ENCODE peak calls at places on chromosomes 3 and 15, in eight cellular contexts. O is HCT116, A is hepatocyte, L is GM23338, H is GM23248, S is OCI-LY7, N is MM.1S, B is PC-9. M is an unnamed sample.

GRCh38 chr3:146080578-146080977 is 80.4 kb downstream of the PLOD2 start:
- DNase-seq in N (no peak), A (no peak), S (no peak), B (no peak), H (no peak), L (no peak), O (no peak), M (no peak)

GRCh38 chr3:8529738-8530525 is 28.3 kb downstream of the LMCD1 start:
- DNase-seq in B (no peak), N (no peak), S (no peak), L (no peak), A (no peak), H (peak; percentile 65), O (no peak), M (peak; percentile 77)

GRCh38 chr15:39451121-39451698 is 129.7 kb upstream of the THBS1 start:
- DNase-seq in S (no peak), H (no peak), B (no peak), L (no peak), O (no peak), A (no peak), N (no peak), M (no peak)

GRCh38 chr15:25345943-25346342 is 92.9 kb downstream of the UBE3A start:
- DNase-seq in A (no peak), S (no peak), L (peak; percentile 61), O (no peak), N (no peak), B (no peak), H (peak; percentile 41), M (no peak)

GRCh38 chr15:82031871-82032270 is 13.9 kb downstream of the MEX3B start:
- DNase-seq in A (no peak), S (no peak), N (peak; percentile 79), B (no peak), O (no peak), L (no peak), H (no peak), M (no peak)

GRCh38 chr15:32981536-32981935 is 213.0 kb downstream of the FMN1 start:
- DNase-seq in N (no peak), B (no peak), H (peak; percentile 66), S (no peak), A (no peak), O (no peak), L (no peak), M (peak; percentile 58)

GRCh38 chr15:74541494-74542191 is 623 bp downstream of the ARID3B start:
- DNase-seq in N (peak; percentile 80), L (peak; percentile 62), O (no peak), S (peak; percentile 18), B (no peak), H (peak; percentile 79), A (peak; percentile 75), M (peak; percentile 80)

GRCh38 chr3:123445702-123446101 is 3.2 kb downstream of the ADCY5 start:
- DNase-seq in H (no peak), L (no peak), S (no peak), A (no peak), N (no peak), O (no peak), B (no peak), M (no peak)

GRCh38 chr15:33197636-33198035 is 3.1 kb upstream of the FMN1 start:
- DNase-seq in O (no peak), S (no peak), H (no peak), N (no peak), B (no peak), L (no peak), A (no peak), M (no peak)

GRCh38 chr3:8606666-8607065 is 37.9 kb downstream of the SSUH2 start:
- DNase-seq in B (no peak), L (no peak), S (no peak), H (peak; percentile 47), A (no peak), N (no peak), O (no peak), M (no peak)

DNA sequence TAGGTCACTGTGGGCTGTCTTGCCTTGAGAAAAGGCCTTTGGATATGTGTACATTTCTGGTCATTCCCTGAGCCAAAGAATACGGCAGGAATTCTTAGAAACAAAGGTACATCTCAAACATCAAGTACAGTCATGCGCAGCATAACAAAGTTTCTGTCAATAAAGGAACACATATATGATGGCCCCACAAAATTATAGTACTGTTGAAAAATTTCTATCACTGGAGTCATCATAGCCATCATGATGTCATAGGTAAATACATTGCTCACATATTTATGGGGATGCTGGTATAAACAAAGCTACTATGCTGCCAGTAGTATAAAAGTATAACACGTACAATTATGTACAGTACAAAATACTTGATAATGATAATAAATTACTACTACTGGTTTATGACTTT is 38.9 kb upstream of the NECTIN3 start:
- DNase-seq in S (no peak), A (no peak), B (no peak), L (no peak), O (no peak), N (no peak), H (no peak), M (peak; percentile 62)
- H3K9me2 ChIP-seq in S (no peaks in the 10 kb centered on the region), A (no peaks in the 10 kb centered on the region), B (no peaks in the 10 kb centered on the region), L (no peaks in the 10 kb centered on the region), O (no peaks in the 10 kb centered on the region), N (no peaks in the 10 kb centered on the region), H (no peaks in the 10 kb centered on the region), M (no peaks in the 10 kb centered on the region)

DNA sequence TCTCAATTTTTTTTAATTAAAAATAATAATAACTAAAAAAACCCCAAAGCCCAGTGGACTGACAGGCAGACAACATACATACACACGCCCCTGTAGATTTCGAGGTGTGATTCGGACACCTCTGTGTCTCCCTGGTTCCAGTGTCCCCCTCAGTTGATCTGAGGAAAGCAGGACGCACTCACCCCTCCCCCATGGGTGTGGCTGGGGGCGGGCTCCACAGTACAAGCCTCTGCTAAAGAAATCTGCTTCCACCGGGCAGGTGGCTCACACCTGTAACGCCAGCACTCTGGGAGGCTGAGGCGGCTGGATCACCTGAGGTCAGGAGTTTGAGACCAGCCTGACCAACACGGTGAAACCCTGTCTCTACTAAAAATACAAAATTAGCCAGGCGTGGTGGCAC is 33.8 kb upstream of the BLM start:
- DNase-seq in S (no peak), H (no peak), B (no peak), N (no peak), A (no peak), L (no peak), O (no peak), M (no peak)
- H3K9me2 ChIP-seq in S (no peaks in the 10 kb centered on the region), H (no peaks in the 10 kb centered on the region), B (no peaks in the 10 kb centered on the region), N (no peaks in the 10 kb centered on the region), A (no peaks in the 10 kb centered on the region), L (no peaks in the 10 kb centered on the region), O (no peaks in the 10 kb centered on the region), M (no peaks in the 10 kb centered on the region)

GRCh38 chr3:149532463-149533180 is 58.1 kb downstream of the TM4SF4 start:
- DNase-seq in O (no peak), B (no peak), L (no peak), A (no peak), N (peak; percentile 42), H (no peak), S (no peak), M (no peak)
- H3K9me2 ChIP-seq in O (no peaks in the 10 kb centered on the region), B (no peaks in the 10 kb centered on the region), L (no peaks in the 10 kb centered on the region), A (no peaks in the 10 kb centered on the region), N (no peaks in the 10 kb centered on the region), H (no peaks in the 10 kb centered on the region), S (no peaks in the 10 kb centered on the region), M (no peaks in the 10 kb centered on the region)

GRCh38 chr3:194080913-194081800 is 54.8 kb upstream of the HES1 start:
- DNase-seq in S (no peak), H (no peak), O (no peak), N (no peak), A (no peak), B (no peak), L (no peak), M (no peak)

GRCh38 chr3:194080473-194080872 is 55.5 kb upstream of the HES1 start:
- DNase-seq in L (no peak), B (no peak), S (no peak), N (no peak), H (peak; percentile 13), A (no peak), O (no peak), M (no peak)

GRCh38 chr3:194078046-194078445 is 57.9 kb upstream of the HES1 start:
- DNase-seq in L (no peak), A (no peak), O (no peak), S (no peak), N (no peak), H (no peak), B (no peak), M (no peak)

GRCh38 chr3:194081826-194082225 is 54.1 kb upstream of the HES1 start:
- DNase-seq in A (no peak), L (no peak), N (no peak), B (no peak), H (no peak), S (no peak), O (no peak), M (no peak)

GRCh38 chr3:194079702-194080172 is 56.2 kb upstream of the HES1 start:
- DNase-seq in S (no peak), L (no peak), H (no peak), N (no peak), B (no peak), A (no peak), O (no peak), M (no peak)
- H3K9me2 ChIP-seq in S (no peaks in the 10 kb centered on the region), L (peaks cover 3% of the 10 kb centered on the region), H (no peaks in the 10 kb centered on the region), N (no peaks in the 10 kb centered on the region), B (no peaks in the 10 kb centered on the region), A (no peaks in the 10 kb centered on the region), O (no peaks in the 10 kb centered on the region), M (no peaks in the 10 kb centered on the region)

GRCh38 chr3:113312416-113312815 is 101.1 kb downstream of the BOC start:
- DNase-seq in H (no peak), O (no peak), N (no peak), A (no peak), B (no peak), S (no peak), L (peak; percentile 65), M (no peak)

GRCh38 chr3:113310960-113311359 is 99.6 kb downstream of the BOC start:
- DNase-seq in O (no peak), H (no peak), B (no peak), N (no peak), S (no peak), A (no peak), L (no peak), M (no peak)

DNA sequence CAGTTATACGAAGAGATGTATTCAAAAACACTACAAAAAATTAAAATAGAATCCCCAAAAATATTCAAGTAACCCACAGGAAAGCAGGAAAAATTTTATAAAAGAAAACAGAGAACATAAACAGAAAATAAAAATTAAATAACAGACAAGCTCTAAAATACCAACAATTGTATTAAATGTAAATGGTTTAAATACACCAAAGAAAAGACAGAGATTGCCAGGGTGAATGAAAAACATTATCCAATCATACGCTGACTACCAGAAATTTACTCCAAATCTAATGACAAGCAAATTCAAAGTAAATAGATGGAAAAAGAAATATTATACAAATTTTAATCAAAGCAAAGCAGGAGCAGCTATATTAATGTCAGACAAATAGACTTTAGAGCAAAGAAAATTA is 103.6 kb downstream of the BOC start:
- DNase-seq in O (no peak), H (no peak), N (no peak), L (no peak), S (no peak), A (no peak), B (no peak), M (no peak)
- H3K9me2 ChIP-seq in O (no peaks in the 10 kb centered on the region), H (no peaks in the 10 kb centered on the region), N (no peaks in the 10 kb centered on the region), L (peaks cover 3% of the 10 kb centered on the region), S (no peaks in the 10 kb centered on the region), A (no peaks in the 10 kb centered on the region), B (no peaks in the 10 kb centered on the region), M (no peaks in the 10 kb centered on the region)

DNA sequence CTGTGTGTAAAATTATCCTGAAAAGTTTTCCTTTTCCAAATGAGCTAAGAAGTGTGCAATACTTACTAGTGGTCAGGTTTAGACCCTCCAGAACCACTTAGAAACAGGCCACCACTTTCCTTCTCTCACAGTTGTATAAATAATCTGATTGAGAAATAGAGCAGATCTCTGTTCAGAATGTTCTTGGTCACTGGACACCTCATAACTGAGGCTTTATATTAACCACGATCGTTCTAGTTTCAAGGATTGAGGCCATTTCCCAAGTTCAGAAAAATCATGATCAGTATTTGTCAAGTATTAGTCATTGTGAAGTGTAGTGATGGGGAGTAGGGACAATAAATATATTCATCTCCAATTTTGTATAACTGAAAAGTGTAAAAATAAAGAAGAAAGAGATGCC is 1.0 kb upstream of the MAP3K13 start:
- DNase-seq in A (no peak), O (no peak), N (no peak), L (no peak), H (peak; percentile 72), S (no peak), B (no peak), M (peak; percentile 59)
- H3K9me2 ChIP-seq in A (no peaks in the 10 kb centered on the region), O (no peaks in the 10 kb centered on the region), N (no peaks in the 10 kb centered on the region), L (no peaks in the 10 kb centered on the region), H (no peaks in the 10 kb centered on the region), S (no peaks in the 10 kb centered on the region), B (no peaks in the 10 kb centered on the region), M (no peaks in the 10 kb centered on the region)